ENCODE peak calls at places on chromosomes 5 and 9, in nine cellular contexts. M, Q, T, G, Z, H, O, X and C are unnamed samples. For H3K4me1, the result is how much of the 10 kb centered on the place peaks cover.

GRCh38 chr5:127892467-127893207 is 189.4 kb downstream of the CCDC192 start:
- DNase-seq in M (peak), Q (peak), T (no peak), G (no peak), Z (no peak), H (peak), O (peak), X (no peak), C (no peak)

GRCh38 chr9:33139421-33140228 is 27.5 kb downstream of the B4GALT1 start:
- DNase-seq in M (no peak), Q (peak), T (no peak), G (peak), Z (no peak), H (no peak), O (no peak), X (peak), C (no peak)

GRCh38 chr5:36690041-36690941 is 83.9 kb downstream of the SLC1A3 start:
- DNase-seq in M (peak), Q (peak), T (peak), G (peak), Z (peak), H (peak), O (peak), X (peak), C (peak)

GRCh38 chr5:177362102-177362868 is 4.6 kb downstream of the RGS14 start:
- DNase-seq in M (no peak), Q (no peak), T (peak), G (no peak), Z (no peak), H (no peak), O (no peak), X (no peak), C (no peak)

GRCh38 chr5:64612349-64612961 is 77.8 kb upstream of the SHISAL2B start:
- DNase-seq in M (peak), Q (peak), T (peak), G (peak), Z (peak), H (peak), O (peak), X (peak), C (peak)

GRCh38 chr9:36956908-36957307 is 77.2 kb downstream of the PAX5 start:
- DNase-seq in M (no peak), Q (no peak), T (peak), G (peak), Z (no peak), H (no peak), O (no peak), X (no peak), C (no peak)

GRCh38 chr5:104635216-104635615 is 1072.6 kb upstream of the NUDT12 start:
- DNase-seq in M (peak), Q (no peak), T (no peak), G (no peak), Z (no peak), H (no peak), O (no peak), X (no peak), C (no peak)

GRCh38 chr5:125463441-125464092 is 717.1 kb upstream of the ZNF608 start:
- DNase-seq in M (no peak), Q (peak), T (no peak), G (no peak), Z (no peak), H (no peak), O (no peak), X (no peak), C (no peak)

GRCh38 chr9:133961226-133962165 is 30.6 kb downstream of the VAV2 start:
- DNase-seq in M (no peak), Q (no peak), T (no peak), G (no peak), Z (no peak), H (no peak), O (no peak), X (no peak), C (peak)

GRCh38 chr9:81789751-81790150 is 100.4 kb upstream of the TLE1 start:
- DNase-seq in M (no peak), Q (peak), T (no peak), G (no peak), Z (no peak), H (no peak), O (no peak), X (no peak), C (no peak)

GRCh38 chr9:20614602-20615216 is 7.6 kb downstream of the MLLT3 start:
- DNase-seq in M (no peak), Q (no peak), T (no peak), G (no peak), Z (no peak), H (no peak), O (no peak), X (no peak), C (no peak)

GRCh38 chr9:71628247-71628646 is 140.1 kb downstream of the CEMIP2 start:
- DNase-seq in M (peak), Q (peak), T (peak), G (no peak), Z (peak), H (no peak), O (no peak), X (no peak), C (no peak)

GRCh38 chr5:45262061-45262590 is 434.1 kb downstream of the HCN1 start:
- DNase-seq in M (no peak), Q (no peak), T (peak), G (no peak), Z (no peak), H (no peak), O (peak), X (no peak), C (no peak)
- TF ChIP-seq EZH2phosphoT487 in M (no peak), Q (no peak), T (no peak), G (no peak), Z (no peak), H (no peak), O (no peak), X (no peak), C (no peak)

GRCh38 chr5:159208508-159209437 is 580 bp downstream of the RNF145 start:
- DNase-seq in M (no peak), Q (peak), T (peak), G (peak), Z (no peak), H (no peak), O (peak), X (peak), C (peak)

GRCh38 chr5:159206818-159207217 is 2.5 kb downstream of the RNF145 start:
- DNase-seq in M (no peak), Q (peak), T (no peak), G (no peak), Z (no peak), H (no peak), O (no peak), X (no peak), C (no peak)

GRCh38 chr5:159207616-159208507 is 1.5 kb downstream of the RNF145 start:
- DNase-seq in M (peak), Q (peak), T (peak), G (peak), Z (peak), H (peak), O (peak), X (peak), C (peak)

GRCh38 chr5:159207222-159207615 is 2.1 kb downstream of the RNF145 start:
- DNase-seq in M (no peak), Q (peak), T (no peak), G (no peak), Z (no peak), H (no peak), O (no peak), X (no peak), C (no peak)

DNA sequence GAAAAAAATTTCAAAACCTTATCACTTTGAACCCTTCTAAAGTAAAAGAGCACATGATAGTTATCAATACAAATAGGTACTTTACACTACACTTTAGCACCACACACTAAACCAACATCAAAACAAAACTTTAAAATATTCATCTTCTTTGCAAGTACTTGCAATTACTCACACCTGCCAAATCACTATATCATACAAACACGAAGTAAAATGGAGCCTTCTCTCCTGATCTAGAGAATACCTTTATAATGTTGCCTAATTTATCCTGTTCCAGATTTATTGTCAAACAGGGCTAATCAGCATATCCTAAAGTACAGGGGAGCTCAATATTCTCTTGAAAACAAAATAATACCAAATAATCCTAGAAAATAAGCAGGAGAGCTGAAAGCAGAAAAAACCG is 3.0 kb downstream of the RNF145 start:
- DNase-seq in M (peak), Q (peak), T (no peak), G (no peak), Z (no peak), H (no peak), O (no peak), X (no peak), C (no peak)
- H3K4me3 ChIP-seq in M (peak), Q (peak), T (no peak), G (peak), Z (peak), H (no peak), O (peak), X (peak), C (peak)

GRCh38 chr5:171840066-171840465 is 54.4 kb downstream of the SMIM23 start:
- DNase-seq in M (no peak), Q (no peak), T (peak), G (peak), Z (no peak), H (no peak), O (no peak), X (no peak), C (peak)

GRCh38 chr5:171845040-171845439 is 59.4 kb downstream of the SMIM23 start:
- DNase-seq in M (no peak), Q (no peak), T (no peak), G (no peak), Z (no peak), H (no peak), O (no peak), X (no peak), C (no peak)

GRCh38 chr5:171840701-171841522 is 55.3 kb downstream of the SMIM23 start:
- DNase-seq in M (no peak), Q (no peak), T (no peak), G (no peak), Z (no peak), H (no peak), O (no peak), X (no peak), C (no peak)

GRCh38 chr5:171842777-171843053 is 57.1 kb downstream of the SMIM23 start:
- DNase-seq in M (no peak), Q (no peak), T (no peak), G (no peak), Z (no peak), H (no peak), O (no peak), X (no peak), C (no peak)

DNA sequence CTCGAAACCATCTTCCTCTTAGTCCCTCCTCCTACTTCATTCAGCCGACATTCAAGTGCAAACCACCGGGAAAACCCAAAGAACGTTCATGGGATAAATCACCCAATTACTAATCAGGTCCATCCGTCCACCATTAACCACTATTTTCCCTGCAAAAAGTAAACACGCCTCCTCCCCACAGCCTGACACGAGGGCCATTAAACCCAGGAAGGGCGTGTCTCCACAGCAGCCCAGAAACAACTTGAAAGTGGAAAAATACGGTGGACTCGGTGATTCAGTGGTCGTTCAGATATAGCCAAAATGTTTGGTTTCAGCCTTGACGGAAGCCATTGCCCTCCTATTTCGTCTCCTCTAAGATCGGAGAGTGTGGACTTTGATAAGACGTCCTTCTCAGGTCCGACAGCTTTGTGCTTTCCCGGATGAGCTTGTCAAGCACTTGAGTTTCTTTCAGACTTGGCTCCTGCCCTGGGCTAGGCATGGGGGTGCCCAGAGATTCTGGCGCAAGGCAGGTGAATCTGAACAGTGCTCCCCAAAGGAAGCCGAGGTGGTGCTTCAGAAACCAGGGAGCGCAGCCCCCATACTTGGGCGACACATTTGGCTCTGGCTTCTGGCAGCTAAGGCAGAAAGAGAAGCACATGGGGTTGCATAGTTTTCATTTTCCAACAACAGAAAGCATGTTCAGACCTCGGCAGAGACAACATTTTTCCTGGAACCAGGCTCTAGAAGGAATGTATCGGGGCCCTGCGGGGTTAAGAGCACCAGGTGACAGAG is 56.6 kb downstream of the SMIM23 start:
- DNase-seq in M (no peak), Q (peak), T (no peak), G (no peak), Z (no peak), H (no peak), O (no peak), X (no peak), C (no peak)
- H3K4me1 ChIP-seq in M (under half), Q (under half), T (under half), G (under half), Z (under half), H (under half), O (under half), X (under half), C (under half)

GRCh38 chr5:5705010-5705409 is 282.5 kb downstream of the ICE1 start:
- DNase-seq in M (no peak), Q (no peak), T (no peak), G (no peak), Z (no peak), H (no peak), O (no peak), X (no peak), C (no peak)

GRCh38 chr5:5699062-5699461 is 276.6 kb downstream of the ICE1 start:
- DNase-seq in M (no peak), Q (no peak), T (peak), G (peak), Z (no peak), H (no peak), O (no peak), X (no peak), C (no peak)

GRCh38 chr5:5702934-5703333 is 280.5 kb downstream of the ICE1 start:
- DNase-seq in M (no peak), Q (no peak), T (no peak), G (no peak), Z (no peak), H (no peak), O (no peak), X (no peak), C (no peak)

GRCh38 chr5:5704352-5704751 is 281.9 kb downstream of the ICE1 start:
- DNase-seq in M (no peak), Q (no peak), T (no peak), G (no peak), Z (no peak), H (no peak), O (no peak), X (no peak), C (no peak)

GRCh38 chr5:5700549-5700948 is 278.1 kb downstream of the ICE1 start:
- DNase-seq in M (no peak), Q (no peak), T (no peak), G (no peak), Z (no peak), H (no peak), O (no peak), X (no peak), C (no peak)
- TF ChIP-seq EZH2phosphoT487 in M (no peak), Q (no peak), T (no peak), G (no peak), Z (no peak), H (no peak), O (no peak), X (no peak), C (no peak)

GRCh38 chr9:2227468-2227867 is 212.3 kb downstream of the SMARCA2 start:
- DNase-seq in M (no peak), Q (peak), T (peak), G (no peak), Z (no peak), H (no peak), O (no peak), X (no peak), C (no peak)

GRCh38 chr9:2228641-2229040 is 213.5 kb downstream of the SMARCA2 start:
- DNase-seq in M (no peak), Q (no peak), T (no peak), G (no peak), Z (no peak), H (no peak), O (no peak), X (no peak), C (no peak)

GRCh38 chr9:2230362-2230761 is 215.2 kb downstream of the SMARCA2 start:
- DNase-seq in M (no peak), Q (no peak), T (peak), G (no peak), Z (peak), H (no peak), O (no peak), X (no peak), C (peak)

GRCh38 chr9:2228132-2228531 is 213.0 kb downstream of the SMARCA2 start:
- DNase-seq in M (no peak), Q (peak), T (peak), G (peak), Z (no peak), H (no peak), O (peak), X (peak), C (peak)

GRCh38 chr9:2229109-2229733 is 214.1 kb downstream of the SMARCA2 start:
- DNase-seq in M (peak), Q (no peak), T (no peak), G (no peak), Z (peak), H (no peak), O (no peak), X (no peak), C (peak)
- H3K4me3 ChIP-seq in M (no peak), Q (no peak), T (no peak), G (no peak), Z (peak), H (no peak), O (no peak), X (no peak), C (peak)

GRCh38 chr5:113218200-113218599 is 216.6 kb downstream of the TSSK1B start:
- DNase-seq in M (no peak), Q (no peak), T (peak), G (no peak), Z (no peak), H (no peak), O (no peak), X (peak), C (no peak)
- H3K4me1 ChIP-seq in M (under half), Q (under half), T (half or more), G (under half), Z (under half), H (under half), O (under half), X (under half), C (under half)